ENCODE peak calls at places on chromosomes 11 and 22, in six cellular contexts. I is sigmoid colon, W is GM03348, E is HEK293T, D is ecto neural progenitor cell, J is NCI-H69. S is an unnamed sample.

GRCh38 chr22:49301398-49302149 is 526.1 kb downstream of the BRD1 start:
- DNase-seq in I (no peak), W (no peak), E (no peak), D (peak), J (no peak), S (no peak)

GRCh38 chr11:13238879-13239514 is 38.6 kb upstream of the BMAL1 start:
- DNase-seq in I (no peak), W (peak), E (peak), D (peak), J (peak), S (peak)

GRCh38 chr11:11806586-11806985 is 35.2 kb upstream of the USP47 start:
- DNase-seq in I (no peak), W (no peak), E (no peak), D (no peak), J (no peak), S (no peak)

GRCh38 chr22:26887456-26887855 is 230.1 kb downstream of the MIAT start:
- DNase-seq in I (no peak), W (peak), E (no peak), D (peak), J (no peak), S (peak)

GRCh38 chr22:37182949-37183245 is 5.2 kb downstream of the C1QTNF6 start:
- DNase-seq in I (peak), W (no peak), E (no peak), D (no peak), J (no peak), S (no peak)

GRCh38 chr22:22428222-22429098 is 80.1 kb downstream of the ZNF280B start:
- DNase-seq in I (no peak), W (no peak), E (no peak), D (no peak), J (no peak), S (no peak)

GRCh38 chr11:8317164-8317563 is 53.5 kb upstream of the LMO1 start:
- DNase-seq in I (peak), W (no peak), E (no peak), D (no peak), J (no peak), S (no peak)

GRCh38 chr11:5992150-5992549 is 5.4 kb upstream of the OR52L1 start:
- DNase-seq in I (no peak), W (no peak), E (no peak), D (no peak), J (no peak), S (peak)

GRCh38 chr11:70000228-70000627 is 77.9 kb upstream of the ANO1 start:
- DNase-seq in I (no peak), W (no peak), E (no peak), D (no peak), J (no peak), S (no peak)

GRCh38 chr22:37197451-37198289 is 9.6 kb upstream of the C1QTNF6 start:
- DNase-seq in I (peak), W (no peak), E (no peak), D (no peak), J (no peak), S (peak)

GRCh38 chr11:112513936-112514716 is 253.5 kb upstream of the PLET1 start:
- DNase-seq in I (no peak), W (no peak), E (no peak), D (no peak), J (peak), S (no peak)

GRCh38 chr11:122863704-122864326 is 18.7 kb upstream of the JHY start:
- DNase-seq in I (no peak), W (peak), E (peak), D (no peak), J (peak), S (peak)

GRCh38 chr11:80782135-80782885 is 1341.5 kb upstream of the TENM4 start:
- DNase-seq in I (no peak), W (no peak), E (no peak), D (no peak), J (peak), S (no peak)

GRCh38 chr11:78163828-78164227 is 24.4 kb upstream of the ALG8 start:
- DNase-seq in I (no peak), W (no peak), E (no peak), D (no peak), J (no peak), S (no peak)

GRCh38 chr11:103053997-103054396 is 38.0 kb downstream of the DCUN1D5 start:
- DNase-seq in I (no peak), W (no peak), E (no peak), D (no peak), J (no peak), S (no peak)

GRCh38 chr11:102761646-102762238 is 18.7 kb downstream of the MMP10 start:
- DNase-seq in I (no peak), W (peak), E (no peak), D (no peak), J (no peak), S (peak)

GRCh38 chr11:69433741-69434140 is 47.7 kb upstream of the LINC01488 start:
- DNase-seq in I (no peak), W (no peak), E (no peak), D (no peak), J (no peak), S (no peak)

GRCh38 chr11:13962562-13963168 is at the start of gene SPON1:
- DNase-seq in I (peak), W (peak), E (peak), D (peak), J (peak), S (peak)

GRCh38 chr22:23248583-23248982 is 68.3 kb downstream of the BCR start:
- DNase-seq in I (no peak), W (peak), E (peak), D (no peak), J (peak), S (peak)

GRCh38 chr11:68271023-68271780 is 571 bp downstream of the C11orf24 start:
- DNase-seq in I (peak), W (peak), E (peak), D (peak), J (peak), S (peak)

GRCh38 chr22:39214006-39214382 is 30.8 kb downstream of the PDGFB start:
- DNase-seq in I (peak), W (no peak), E (no peak), D (peak), J (no peak), S (peak)

GRCh38 chr11:61541568-61541967 is 33.0 kb downstream of the LRRC10B start:
- DNase-seq in I (no peak), W (peak), E (no peak), D (no peak), J (peak), S (peak)

GRCh38 chr22:46769706-46770105 is 7.3 kb downstream of the TBC1D22A start:
- DNase-seq in I (no peak), W (no peak), E (no peak), D (no peak), J (no peak), S (no peak)

GRCh38 chr11:73347067-73347466 is 29.1 kb upstream of the RELT start:
- DNase-seq in I (no peak), W (no peak), E (no peak), D (no peak), J (peak), S (no peak)

GRCh38 chr11:2171531-2171930 is at the start of gene TH:
- DNase-seq in I (no peak), W (no peak), E (no peak), D (no peak), J (no peak), S (no peak)

GRCh38 chr11:4118107-4118506 is 23.5 kb downstream of the RRM1 start:
- DNase-seq in I (no peak), W (peak), E (no peak), D (no peak), J (no peak), S (peak)

GRCh38 chr22:44147036-44147645 is 33.6 kb upstream of the PARVG start:
- DNase-seq in I (no peak), W (no peak), E (no peak), D (no peak), J (no peak), S (no peak)

GRCh38 chr11:36417154-36417553 is 92.9 kb downstream of the TRAF6 start:
- DNase-seq in I (no peak), W (no peak), E (no peak), D (no peak), J (no peak), S (no peak)

GRCh38 chr22:31695423-31695822 is 33.4 kb upstream of the PISD start:
- DNase-seq in I (no peak), W (no peak), E (no peak), D (no peak), J (no peak), S (no peak)

GRCh38 chr11:975824-976223 is 50.2 kb downstream of the AP2A2 start:
- DNase-seq in I (no peak), W (peak), E (peak), D (peak), J (peak), S (peak)

GRCh38 chr11:65435981-65436411 is 13.4 kb downstream of the NEAT1 start:
- DNase-seq in I (peak), W (no peak), E (no peak), D (no peak), J (peak), S (no peak)

GRCh38 chr11:6319001-6319878 is 1.1 kb downstream of the CAVIN3 start:
- DNase-seq in I (peak), W (peak), E (no peak), D (peak), J (no peak), S (peak)

GRCh38 chr22:29156507-29156906 is 49.2 kb upstream of the EMID1 start:
- DNase-seq in I (peak), W (no peak), E (no peak), D (peak), J (peak), S (no peak)

GRCh38 chr11:117385906-117386305 is 58.3 kb downstream of the CEP164 start:
- DNase-seq in I (peak), W (no peak), E (no peak), D (no peak), J (no peak), S (no peak)

GRCh38 chr22:50136431-50137047 is 34.0 kb upstream of the PANX2 start:
- DNase-seq in I (no peak), W (no peak), E (no peak), D (no peak), J (peak), S (no peak)

GRCh38 chr11:12835286-12835685 is 161.1 kb downstream of the TEAD1 start:
- DNase-seq in I (no peak), W (no peak), E (no peak), D (no peak), J (no peak), S (no peak)

GRCh38 chr22:23086787-23087186 is 16.5 kb downstream of the GNAZ start:
- DNase-seq in I (no peak), W (no peak), E (no peak), D (no peak), J (no peak), S (no peak)

GRCh38 chr22:49771266-49772065 is 56.2 kb downstream of the BRD1 start:
- DNase-seq in I (peak), W (no peak), E (no peak), D (peak), J (no peak), S (no peak)

GRCh38 chr11:34755671-34756070 is 134.8 kb downstream of the EHF start:
- DNase-seq in I (no peak), W (no peak), E (no peak), D (no peak), J (no peak), S (no peak)

S was measured in AG20443.